ENCODE peak calls at places on chromosome 3, in ten cellular contexts. W, V, R, L, X, S, I, A, P and E are unnamed samples.
A peak's percentile ranks its signal among the peaks of the same experiment; 100 is the strongest.

GRCh38 chr3:143596957-143597642 is 251.2 kb downstream of the SLC9A9 start:
- DNase-seq in W (no peak), V (no peak), R (no peak), L (no peak), X (no peak), S (no peak), I (peak; percentile 16), A (no peak), P (no peak), E (no peak)

GRCh38 chr3:173869786-173870185 is 472.2 kb downstream of the NLGN1 start:
- DNase-seq in W (no peak), V (no peak), R (no peak), L (no peak), X (no peak), S (no peak), I (no peak), A (no peak), P (no peak), E (no peak)

GRCh38 chr3:170021083-170021482 is 16.7 kb upstream of the GPR160 start:
- DNase-seq in W (no peak), V (peak; percentile 32), R (no peak), L (no peak), X (no peak), S (no peak), I (no peak), A (no peak), P (no peak), E (no peak)

GRCh38 chr3:58391156-58391865 is 42.3 kb downstream of the PDHB start:
- DNase-seq in W (no peak), V (no peak), R (no peak), L (no peak), X (no peak), S (no peak), I (no peak), A (no peak), P (no peak), E (no peak)

GRCh38 chr3:98763814-98764691 is 913 bp downstream of the ST3GAL6 start:
- DNase-seq in W (no peak), V (peak; percentile 95), R (no peak), L (no peak), X (no peak), S (no peak), I (no peak), A (no peak), P (no peak), E (no peak)

GRCh38 chr3:156256945-156257344 is 136.6 kb downstream of the KCNAB1 start:
- DNase-seq in W (no peak), V (no peak), R (no peak), L (no peak), X (no peak), S (no peak), I (no peak), A (no peak), P (no peak), E (no peak)

GRCh38 chr3:178474526-178474925 is 61.7 kb upstream of the KCNMB2 start:
- DNase-seq in W (no peak), V (no peak), R (no peak), L (no peak), X (no peak), S (no peak), I (no peak), A (no peak), P (no peak), E (no peak)

GRCh38 chr3:126530171-126531050 is 6.5 kb downstream of the CHST13 start:
- DNase-seq in W (no peak), V (peak; percentile 98), R (peak; percentile 36), L (no peak), X (no peak), S (no peak), I (peak; percentile 33), A (no peak), P (no peak), E (no peak)

GRCh38 chr3:118369892-118370491 is 664.7 kb downstream of the IGSF11 start:
- DNase-seq in W (no peak), V (no peak), R (no peak), L (no peak), X (no peak), S (no peak), I (no peak), A (no peak), P (no peak), E (no peak)